ENCODE peak calls at places on chromosomes 1 and 21, in nine cellular contexts. S is SK-N-SH; O is nephron progenitor cell; V is endodermal cell; U is stimulated activated CD8-positive, alpha-beta memory T cell treated with anti-CD3 and anti-CD28 coated beads, Interleukin-4, amount 100 ng/mL, for 24 hours; Y is NCI-H774; K is effector CD4-positive, alpha-beta T cell; B is fibroblast of lung; A is GM04503. Q is an unnamed sample.
A peak's percentile ranks its signal among the peaks of the same experiment; 100 is the strongest.

GRCh38 chr1:245074898-245075297 is 79.9 kb upstream of the KIF26B start:
- DNase-seq in K (no peak), S (no peak), O (no peak), Y (no peak), A (no peak), V (no peak), B (no peak), U (no peak), Q (no peak)

GRCh38 chr1:171426645-171427044 is 58.7 kb upstream of the PRRC2C start:
- DNase-seq in S (no peak), O (no peak), Y (no peak), V (no peak), A (no peak), B (no peak), U (no peak), K (no peak), Q (no peak)

GRCh38 chr21:35026617-35027557 is 22.2 kb downstream of the RUNX1 start:
- DNase-seq in O (peak; percentile 53), B (peak; percentile 74), A (no peak), V (peak; percentile 74), Y (no peak), K (peak; percentile 79), S (no peak), U (peak; percentile 73), Q (no peak)

GRCh38 chr1:42209516-42210370 is 45.2 kb upstream of the GUCA2A start:
- DNase-seq in O (peak; percentile 8), Y (no peak), K (no peak), S (no peak), A (no peak), V (peak; percentile 42), B (no peak), U (no peak), Q (no peak)

GRCh38 chr1:103171041-103171590 is 62.8 kb upstream of the COL11A1 start:
- DNase-seq in K (no peak), O (no peak), B (no peak), U (no peak), V (no peak), S (no peak), Y (no peak), A (no peak), Q (no peak)

GRCh38 chr1:153799016-153799415 is 23.8 kb downstream of the SLC27A3 start:
- DNase-seq in V (no peak), U (no peak), S (no peak), B (no peak), K (no peak), Y (no peak), O (no peak), A (no peak), Q (no peak)

GRCh38 chr1:89809556-89809955 is 11.3 kb upstream of the LRRC8D start:
- DNase-seq in Y (no peak), A (peak; percentile 61), O (no peak), S (no peak), B (peak; percentile 89), K (no peak), U (no peak), V (no peak), Q (no peak)

GRCh38 chr1:17662296-17662695 is 92.8 kb upstream of the ACTL8 start:
- DNase-seq in O (no peak), V (no peak), Y (no peak), U (no peak), K (no peak), A (no peak), S (no peak), B (no peak), Q (no peak)

GRCh38 chr21:42568834-42569731 is 55.4 kb downstream of the SLC37A1 start:
- DNase-seq in U (no peak), V (peak; percentile 37), O (no peak), B (no peak), A (no peak), S (no peak), K (no peak), Y (peak; percentile 43), Q (no peak)

GRCh38 chr21:41947596-41948403 is 6.0 kb downstream of the C2CD2 start:
- DNase-seq in Y (no peak), A (no peak), O (no peak), K (no peak), V (no peak), B (peak; percentile 53), S (no peak), U (no peak), Q (no peak)

GRCh38 chr1:6093061-6093460 is 47.4 kb downstream of the KCNAB2 start:
- DNase-seq in U (no peak), K (no peak), A (no peak), S (no peak), V (no peak), O (no peak), B (no peak), Y (no peak), Q (no peak)

GRCh38 chr1:154534263-154534844 is 24.1 kb downstream of the UBE2Q1 start:
- DNase-seq in V (peak; percentile 85), Y (peak; percentile 45), K (no peak), U (no peak), A (no peak), B (peak; percentile 27), S (peak; percentile 71), O (peak; percentile 35), Q (no peak)

GRCh38 chr1:56330400-56331026 is 248.8 kb downstream of the PLPP3 start:
- DNase-seq in A (no peak), U (no peak), O (no peak), B (peak; percentile 74), V (no peak), Y (no peak), S (no peak), K (no peak), Q (no peak)